ENCODE peak calls at places on chromosomes 6 and 20, in ten cellular contexts. P is left lung; U is stomach; J is neuronal stem cell; D is body of pancreas; V is A549; X is CD4-positive, CD25-positive, alpha-beta regulatory T cell; O is GM23248; K is thoracic aorta; T is cardiac muscle cell. Y is an unnamed sample.

GRCh38 chr6:110613356-110613755 is 136.9 kb upstream of the SLC22A16 start:
- DNase-seq in P (no peak), U (no peak), J (no peak), D (no peak), V (no peak), X (no peak), O (no peak), K (no peak), T (no peak), Y (no peak)

GRCh38 chr6:7136859-7137334 is 29.1 kb downstream of the RREB1 start:
- DNase-seq in P (no peak), U (no peak), J (no peak), D (peak), V (no peak), X (peak), O (no peak), K (no peak), T (no peak), Y (no peak)

GRCh38 chr6:6870914-6871313 is 236.8 kb upstream of the RREB1 start:
- DNase-seq in P (no peak), U (no peak), J (no peak), D (no peak), V (no peak), X (no peak), O (no peak), K (no peak), T (no peak), Y (no peak)

GRCh38 chr6:112204350-112204706 is 50.0 kb downstream of the LAMA4 start:
- DNase-seq in P (no peak), U (no peak), J (no peak), D (no peak), V (no peak), X (no peak), O (peak), K (no peak), T (no peak), Y (no peak)

GRCh38 chr6:139990865-139991264 is 616.4 kb upstream of the CITED2 start:
- DNase-seq in P (no peak), U (no peak), J (no peak), D (peak), V (no peak), X (no peak), O (peak), K (no peak), T (peak), Y (no peak)

GRCh38 chr6:124132256-124132655 is 328.6 kb downstream of the NKAIN2 start:
- DNase-seq in P (no peak), U (no peak), J (no peak), D (no peak), V (no peak), X (no peak), O (no peak), K (no peak), T (peak), Y (no peak)

GRCh38 chr20:32920066-32920465 is 61.3 kb downstream of the EFCAB8 start:
- DNase-seq in P (no peak), U (peak), J (no peak), D (no peak), V (no peak), X (no peak), O (no peak), K (no peak), T (no peak), Y (no peak)

GRCh38 chr20:51563597-51564332 is 21.2 kb upstream of the NFATC2 start:
- DNase-seq in P (no peak), U (peak), J (no peak), D (peak), V (peak), X (no peak), O (peak), K (peak), T (peak), Y (no peak)

GRCh38 chr6:101226677-101227135 is 166.8 kb upstream of the GRIK2 start:
- DNase-seq in P (peak), U (no peak), J (peak), D (no peak), V (peak), X (no peak), O (peak), K (no peak), T (peak), Y (no peak)

GRCh38 chr6:143965503-143966171 is 42.4 kb downstream of the PLAGL1 start:
- DNase-seq in P (no peak), U (no peak), J (no peak), D (no peak), V (no peak), X (no peak), O (peak), K (no peak), T (peak), Y (no peak)

DNA sequence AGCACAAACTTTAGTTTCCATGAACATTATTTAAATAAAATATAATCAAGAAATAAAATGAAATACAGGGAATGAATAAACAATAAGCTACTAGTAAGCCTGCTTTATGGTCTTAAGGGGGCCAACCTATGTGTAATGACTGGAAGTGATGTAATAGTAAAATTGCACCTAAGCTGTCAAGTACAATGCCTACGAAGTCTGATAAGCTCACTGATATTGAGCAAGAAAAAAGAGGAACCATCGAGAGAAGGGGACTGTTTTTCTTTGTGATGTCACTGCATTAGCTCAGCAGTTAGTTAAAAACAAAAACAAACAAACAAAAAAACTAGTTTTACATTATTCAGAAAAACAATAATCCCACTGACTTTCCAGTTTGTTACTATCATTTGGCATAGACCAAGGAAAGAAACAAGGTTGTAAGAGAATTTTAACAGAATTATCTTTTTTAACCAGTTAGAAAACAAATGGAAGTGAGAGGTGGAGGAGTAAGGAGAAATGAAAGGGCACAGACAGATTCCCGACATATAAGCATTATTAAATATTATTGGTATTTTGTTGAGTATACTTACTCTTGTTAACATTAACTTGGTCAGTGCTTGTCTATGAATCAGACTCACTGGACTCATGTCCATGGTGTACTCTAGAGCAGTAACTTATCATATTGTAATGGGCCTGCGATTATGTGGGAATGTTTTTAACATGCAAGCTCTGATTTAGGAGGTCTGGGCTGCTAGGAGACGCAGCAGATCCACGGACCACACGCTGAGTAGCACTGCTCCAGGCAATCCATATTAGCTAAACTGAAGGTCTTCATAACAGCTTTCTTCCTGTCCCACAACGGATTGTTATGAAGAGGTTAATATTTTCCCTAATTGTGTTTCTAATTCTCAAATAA is 99.6 kb upstream of the HMGCLL1 start:
- DNase-seq in P (no peak), U (no peak), J (no peak), D (no peak), V (no peak), X (no peak), O (no peak), K (no peak), T (peak), Y (no peak)
- H3K27ac ChIP-seq in P (peak), U (no peak), J (no peak), D (no peak), V (no peak), X (no peak), O (no peak), K (no peak), T (no peak), Y (no peak)

GRCh38 chr20:5192570-5193431 is 66.0 kb downstream of the CDS2 start:
- DNase-seq in P (no peak), U (no peak), J (no peak), D (no peak), V (no peak), X (no peak), O (no peak), K (no peak), T (no peak), Y (no peak)
- H3K27ac ChIP-seq in P (no peak), U (no peak), J (peak), D (no peak), V (no peak), X (no peak), O (no peak), K (no peak), T (no peak), Y (no peak)

GRCh38 chr6:167807200-167807599 is 19.5 kb upstream of the AFDN start:
- DNase-seq in P (no peak), U (no peak), J (no peak), D (no peak), V (no peak), X (no peak), O (no peak), K (no peak), T (no peak), Y (no peak)

GRCh38 chr6:167804281-167805013 is 22.3 kb upstream of the AFDN start:
- DNase-seq in P (no peak), U (no peak), J (no peak), D (no peak), V (no peak), X (no peak), O (no peak), K (no peak), T (no peak), Y (no peak)

GRCh38 chr6:167803816-167804215 is 22.9 kb upstream of the AFDN start:
- DNase-seq in P (no peak), U (no peak), J (no peak), D (no peak), V (no peak), X (no peak), O (no peak), K (no peak), T (no peak), Y (no peak)

GRCh38 chr6:167806061-167806700 is 20.5 kb upstream of the AFDN start:
- DNase-seq in P (no peak), U (no peak), J (no peak), D (no peak), V (no peak), X (no peak), O (no peak), K (no peak), T (no peak), Y (no peak)

DNA sequence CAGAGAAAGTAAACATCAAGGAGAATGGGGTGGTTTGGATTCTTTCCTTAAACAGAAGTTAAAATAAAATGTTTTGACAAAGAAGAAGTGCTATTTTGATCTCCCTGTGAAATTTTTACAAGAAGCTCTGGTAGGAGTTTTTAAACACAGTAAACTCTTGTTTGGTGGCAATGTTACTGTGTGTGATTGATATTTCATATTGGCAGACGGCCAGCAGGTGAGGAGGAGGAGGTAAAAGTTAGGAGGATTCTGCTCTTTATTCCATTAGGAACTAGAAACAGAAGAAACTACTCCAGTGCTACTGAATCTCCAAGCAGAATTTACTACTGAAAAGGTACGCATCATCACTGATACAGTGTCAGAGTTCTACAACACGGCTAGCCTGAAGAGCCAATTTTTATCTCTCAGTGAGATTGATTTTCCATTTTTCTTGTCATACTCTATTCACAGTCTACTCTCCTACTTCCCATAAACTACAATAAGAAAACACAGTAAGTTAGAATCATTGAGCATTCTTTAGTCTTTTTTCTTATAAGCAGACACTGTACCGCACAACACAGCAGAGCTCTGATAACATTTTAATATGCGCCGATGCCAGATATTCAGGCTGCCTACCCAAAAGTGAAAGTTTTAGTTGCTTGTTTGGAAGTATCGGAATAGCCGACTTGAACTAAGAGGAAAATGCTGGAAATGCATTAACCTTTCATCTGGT is 21.2 kb upstream of the AFDN start:
- DNase-seq in P (no peak), U (no peak), J (no peak), D (no peak), V (no peak), X (no peak), O (no peak), K (no peak), T (no peak), Y (no peak)
- H3K27ac ChIP-seq in P (no peak), U (no peak), J (no peak), D (peak), V (no peak), X (no peak), O (no peak), K (no peak), T (no peak), Y (no peak)

GRCh38 chr6:103617642-103618041 is 1242.1 kb downstream of the HACE1 start:
- DNase-seq in P (no peak), U (no peak), J (no peak), D (no peak), V (no peak), X (no peak), O (no peak), K (no peak), T (no peak), Y (no peak)
- H3K27ac ChIP-seq in P (no peak), U (no peak), J (no peak), D (no peak), V (no peak), X (no peak), O (no peak), K (no peak), T (no peak), Y (no peak)

DNA sequence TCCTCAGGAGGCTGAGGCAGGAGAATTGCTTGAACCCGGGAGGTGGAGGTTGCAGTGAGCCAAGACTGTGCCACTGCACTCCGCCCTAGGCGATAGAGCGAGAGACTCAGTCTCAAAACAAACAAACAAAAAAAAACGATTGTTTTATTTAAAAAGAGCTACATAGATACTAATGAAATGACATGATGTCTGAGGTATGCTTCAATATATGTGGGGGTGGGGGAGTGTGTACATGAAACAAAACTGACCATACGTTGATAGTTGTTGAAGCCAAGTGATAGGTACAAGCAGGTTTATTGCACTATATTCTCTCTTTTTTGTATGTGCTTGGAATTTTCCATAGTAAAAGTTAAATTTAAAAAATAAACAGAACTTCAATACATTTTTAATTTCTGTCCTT is 240.1 kb downstream of the TFAP2A start:
- DNase-seq in P (no peak), U (no peak), J (no peak), D (no peak), V (no peak), X (no peak), O (no peak), K (no peak), T (no peak), Y (no peak)
- H3K27ac ChIP-seq in P (no peak), U (no peak), J (no peak), D (no peak), V (peak), X (no peak), O (no peak), K (no peak), T (no peak), Y (no peak)